ENCODE peak calls at places on chromosome 12, in four cellular contexts. K is HCT116, Y is K562, O is HepG2. G is an unnamed sample.
A peak's percentile ranks its signal among the peaks of the same experiment; 100 is the strongest.

GRCh38 chr12:109228664-109229063 is 80.4 kb downstream of the FOXN4 start:
- DNase-seq in K (no peak), Y (no peak), O (no peak), G (no peak)

GRCh38 chr12:90589966-90590365 is 365.0 kb downstream of the CCER1 start:
- DNase-seq in K (no peak), Y (no peak), O (no peak), G (no peak)

GRCh38 chr12:175250-175649 is 38.7 kb downstream of the SLC6A12 start:
- DNase-seq in K (no peak), Y (no peak), O (no peak), G (no peak)

GRCh38 chr12:17592472-17592871 is 497.5 kb downstream of the RERGL start:
- DNase-seq in K (no peak), Y (no peak), O (no peak), G (no peak)

GRCh38 chr12:48973992-48974673 is 2.6 kb upstream of the WNT10B start:
- DNase-seq in K (no peak), Y (peak; percentile 72), O (no peak), G (no peak)

GRCh38 chr12:124308741-124309140 is 13.8 kb downstream of the RFLNA start:
- DNase-seq in K (no peak), Y (no peak), O (no peak), G (no peak)

GRCh38 chr12:115583591-115583990 is 693.9 kb downstream of the MED13L start:
- DNase-seq in K (no peak), Y (no peak), O (no peak), G (no peak)

GRCh38 chr12:55063291-55063690 is 43.5 kb downstream of the NEUROD4 start:
- DNase-seq in K (no peak), Y (no peak), O (no peak), G (no peak)

GRCh38 chr12:116502989-116503496 is 56.1 kb upstream of the MAP1LC3B2 start:
- DNase-seq in K (no peak), Y (no peak), O (peak; percentile 63), G (no peak)

GRCh38 chr12:119448737-119449136 is 114.2 kb downstream of the CCDC60 start:
- DNase-seq in K (no peak), Y (no peak), O (no peak), G (peak; percentile 52)

GRCh38 chr12:132572106-132572505 is 38.3 kb downstream of the LRCOL1 start:
- DNase-seq in K (no peak), Y (no peak), O (no peak), G (no peak)
- TF ChIP-seq TCF7L2 in K (no peak), Y (no peak), O (no peak), G (no peak)

DNA sequence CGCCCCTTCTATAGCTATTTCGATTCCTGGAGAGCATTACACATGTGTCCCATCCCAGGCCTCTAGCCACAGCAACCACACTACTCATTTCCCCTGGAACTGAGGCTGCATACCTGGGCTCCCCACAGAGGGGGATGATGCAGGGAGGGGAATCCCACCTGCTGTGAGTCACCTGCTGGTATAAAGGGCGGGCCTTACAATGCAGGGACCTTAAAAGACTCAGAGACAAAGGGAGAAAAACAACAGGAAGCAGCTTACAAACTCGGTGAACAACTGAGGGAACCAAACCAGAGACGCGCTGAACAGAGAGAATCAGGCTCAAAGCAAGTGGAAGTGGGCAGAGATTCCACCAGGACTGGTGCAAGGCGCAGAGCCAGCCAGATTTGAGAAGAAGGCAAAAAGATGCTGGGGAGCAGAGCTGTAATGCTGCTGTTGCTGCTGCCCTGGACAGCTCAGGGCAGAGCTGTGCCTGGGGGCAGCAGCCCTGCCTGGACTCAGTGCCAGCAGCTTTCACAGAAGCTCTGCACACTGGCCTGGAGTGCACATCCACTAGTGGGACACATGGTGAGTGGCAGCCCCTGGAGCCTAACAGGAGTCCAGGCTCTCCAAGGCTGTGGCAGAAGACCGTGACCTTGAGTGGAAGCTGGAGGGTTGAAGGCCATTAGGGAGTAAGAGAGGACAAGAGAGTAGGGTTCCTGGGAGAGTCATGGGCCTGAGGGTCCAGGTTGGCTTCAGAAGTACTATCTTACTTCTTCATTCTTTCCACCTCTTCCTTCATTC is at the start of gene IL23A:
- DNase-seq in K (no peak), Y (no peak), O (no peak), G (no peak)
- TF ChIP-seq TCF7L2 in K (no peak), Y (no peak), O (no peak), G (no peak)

GRCh38 chr12:31300783-31301182 is 25.2 kb downstream of the SINHCAF start:
- DNase-seq in K (no peak), Y (no peak), O (no peak), G (no peak)

GRCh38 chr12:31303466-31303865 is 22.5 kb downstream of the SINHCAF start:
- DNase-seq in K (no peak), Y (no peak), O (no peak), G (no peak)

GRCh38 chr12:31298510-31298904 is 27.4 kb downstream of the SINHCAF start:
- DNase-seq in K (no peak), Y (no peak), O (no peak), G (no peak)

GRCh38 chr12:31300341-31300740 is 25.6 kb downstream of the SINHCAF start:
- DNase-seq in K (no peak), Y (no peak), O (no peak), G (no peak)

GRCh38 chr12:31301311-31301710 is 24.6 kb downstream of the SINHCAF start:
- DNase-seq in K (no peak), Y (no peak), O (no peak), G (no peak)
- TF ChIP-seq TCF7L2 in K (no peak), Y (no peak), O (no peak), G (no peak)

GRCh38 chr12:6943387-6943718 is 263 bp upstream of the RNU7-1 start:
- DNase-seq in K (peak; percentile 89), Y (peak; percentile 69), O (peak; percentile 88), G (peak; percentile 81)
- TF ChIP-seq TCF7L2 in K (no peak), Y (no peak), O (no peak), G (no peak)

DNA sequence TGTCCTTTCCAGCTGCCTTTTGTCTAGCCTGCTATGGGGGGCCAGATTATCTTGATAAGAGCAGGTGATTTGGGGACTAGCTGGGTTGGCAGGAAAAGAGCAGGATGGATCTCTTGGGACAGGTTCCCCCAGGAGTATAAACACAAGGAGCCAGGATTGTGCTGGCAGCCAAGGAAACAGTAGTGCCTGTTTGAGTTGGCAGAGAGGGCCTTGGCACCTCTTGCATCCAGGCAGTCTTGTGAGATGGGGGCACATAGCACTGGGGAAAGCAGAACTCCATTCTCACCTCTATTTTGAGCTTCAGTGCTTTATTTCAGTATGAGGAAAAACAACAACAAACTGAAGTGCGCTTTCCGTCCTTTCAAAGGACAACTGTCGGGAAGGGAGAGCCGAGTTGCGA is 9.4 kb upstream of the UNC119B start:
- DNase-seq in K (no peak), Y (no peak), O (no peak), G (no peak)
- TF ChIP-seq TCF7L2 in K (no peak), Y (no peak), O (no peak), G (no peak)

GRCh38 chr12:91920740-91921139 is 224.9 kb downstream of the BTG1 start:
- DNase-seq in K (no peak), Y (no peak), O (no peak), G (no peak)
- TF ChIP-seq TCF7L2 in K (no peak), Y (no peak), O (no peak), G (no peak)

DNA sequence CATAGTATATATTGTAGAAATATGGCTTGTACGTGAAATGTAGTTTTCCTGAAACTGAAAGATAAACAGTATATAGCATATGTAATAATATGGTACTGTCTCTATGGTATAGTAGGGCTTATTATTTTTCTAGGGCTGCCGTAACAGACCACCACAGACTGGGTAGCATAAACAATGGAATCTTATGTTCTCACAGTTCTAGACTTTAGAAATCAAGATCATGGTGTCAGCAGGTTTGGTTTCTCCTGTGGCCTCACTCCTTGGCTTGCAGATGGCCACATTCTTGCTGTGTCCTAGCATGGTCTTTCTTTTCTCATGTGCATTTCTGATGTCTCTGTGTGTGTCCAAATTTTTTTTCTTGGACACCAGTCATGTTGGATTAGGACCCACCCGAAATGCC is 155.8 kb downstream of the TMTC2 start:
- DNase-seq in K (no peak), Y (no peak), O (no peak), G (no peak)
- TF ChIP-seq TCF7L2 in K (no peak), Y (no peak), O (no peak), G (no peak)

GRCh38 chr12:82326905-82327503 is 31.2 kb downstream of the CCDC59 start:
- DNase-seq in K (peak; percentile 19), Y (no peak), O (peak; percentile 13), G (no peak)

GRCh38 chr12:82325540-82326336 is 32.4 kb downstream of the CCDC59 start:
- DNase-seq in K (no peak), Y (no peak), O (no peak), G (no peak)

DNA sequence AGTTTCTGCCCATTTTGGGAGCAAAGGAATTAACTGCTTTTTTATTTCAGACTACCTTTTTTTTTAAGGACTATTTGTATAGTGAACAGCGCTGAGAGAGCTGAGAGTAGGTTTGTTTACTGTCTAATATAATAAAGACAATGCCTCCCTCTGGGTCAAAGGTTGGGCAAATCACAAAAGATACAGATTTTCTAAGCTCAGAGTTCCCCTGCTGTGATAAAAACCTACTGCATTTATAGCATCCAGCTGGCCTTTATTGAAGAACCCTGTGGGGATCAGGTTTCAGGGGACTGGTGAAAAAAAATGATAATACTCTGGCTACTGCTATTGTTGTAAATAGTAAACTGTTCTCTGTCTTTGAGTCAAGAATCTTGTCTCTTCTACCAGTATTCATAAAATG is 28.7 kb downstream of the CCDC59 start:
- DNase-seq in K (no peak), Y (no peak), O (no peak), G (no peak)
- TF ChIP-seq TCF7L2 in K (no peak), Y (no peak), O (no peak), G (peak; percentile 34)